ENCODE peak calls at places on chromosomes 3 and 15, in six cellular contexts. A is mesenchymal stem cell; K is anterior cingulate cortex; F is EL; E is endothelial cell of umbilical vein; W is activated naive CD4-positive, alpha-beta T cell. I is an unnamed sample.

GRCh38 chr15:40999190-40999589 is 45.9 kb downstream of the CHAC1 start:
- DNase-seq in K (no peak), W (no peak), E (no peak), A (peak), F (peak), I (no peak)

GRCh38 chr15:85730001-85730820 is 64.5 kb downstream of the KLHL25 start:
- DNase-seq in K (no peak), F (peak), W (no peak), A (peak), E (peak), I (no peak)

GRCh38 chr15:26083457-26084350 is 220.6 kb upstream of the ATP10A start:
- DNase-seq in E (no peak), F (peak), A (no peak), W (no peak), K (no peak), I (no peak)

GRCh38 chr3:129013491-129013891 is 12.4 kb downstream of the EFCC1 start:
- DNase-seq in K (no peak), A (no peak), E (no peak), W (no peak), F (peak), I (no peak)

GRCh38 chr15:99320374-99321215 is 69.3 kb downstream of the LRRC28 start:
- DNase-seq in E (no peak), K (no peak), A (no peak), F (no peak), W (no peak), I (no peak)

GRCh38 chr15:35068861-35069260 is 16.2 kb downstream of the NANOGP8 start:
- DNase-seq in A (no peak), E (no peak), K (no peak), W (no peak), F (no peak), I (no peak)

GRCh38 chr15:42727740-42728355 is 9.1 kb downstream of the CDAN1 start:
- DNase-seq in W (no peak), E (no peak), K (no peak), F (no peak), A (no peak), I (no peak)

GRCh38 chr3:122365073-122365472 is 18.0 kb downstream of the MIX23 start:
- DNase-seq in K (no peak), A (no peak), W (no peak), E (no peak), F (no peak), I (no peak)

GRCh38 chr3:98980915-98981596 is 79.6 kb upstream of the DCBLD2 start:
- DNase-seq in E (peak), A (peak), F (peak), W (no peak), K (no peak), I (no peak)

GRCh38 chr15:31398677-31399260 is 72.1 kb downstream of the KLF13 start:
- DNase-seq in E (no peak), A (no peak), W (no peak), K (no peak), F (no peak), I (no peak)

GRCh38 chr15:64865998-64866520 is 24.3 kb downstream of the PLEKHO2 start:
- DNase-seq in A (peak), W (no peak), K (peak), F (peak), E (no peak), I (peak)

GRCh38 chr3:143648708-143649107 is 199.6 kb downstream of the SLC9A9 start:
- DNase-seq in E (no peak), W (no peak), K (no peak), F (no peak), A (no peak), I (no peak)

GRCh38 chr3:43053291-43053690 is 52.6 kb downstream of the POMGNT2 start:
- DNase-seq in E (no peak), F (no peak), W (no peak), A (no peak), K (no peak), I (no peak)

GRCh38 chr15:100717596-100717995 is 115.2 kb downstream of the ASB7 start:
- DNase-seq in F (no peak), K (no peak), A (no peak), E (no peak), W (no peak), I (no peak)

GRCh38 chr3:57959407-57960173 is 48.6 kb upstream of the FLNB start:
- DNase-seq in E (peak), W (no peak), A (no peak), K (no peak), F (no peak), I (no peak)

GRCh38 chr15:95825672-95826387 is 504.7 kb upstream of the NR2F2 start:
- DNase-seq in W (no peak), F (no peak), K (no peak), E (no peak), A (no peak), I (no peak)

GRCh38 chr3:26625187-26625586 is 2.6 kb downstream of the LRRC3B start:
- DNase-seq in E (no peak), F (no peak), A (no peak), W (no peak), K (no peak), I (no peak)

GRCh38 chr3:144770813-144771400 is 799.3 kb downstream of the DIPK2A start:
- DNase-seq in W (no peak), K (no peak), F (peak), A (peak), E (peak), I (no peak)

GRCh38 chr15:95603802-95604201 is 726.7 kb upstream of the NR2F2 start:
- DNase-seq in E (peak), A (no peak), F (no peak), K (no peak), W (no peak), I (no peak)

GRCh38 chr15:64985382-64986033 is 4.2 kb downstream of the SPG21 start:
- DNase-seq in F (peak), E (peak), A (peak), K (no peak), W (no peak), I (no peak)

GRCh38 chr3:152335273-152335672 is 66.5 kb downstream of the MBNL1 start:
- DNase-seq in E (no peak), W (no peak), F (no peak), A (no peak), K (no peak), I (no peak)

GRCh38 chr15:60362318-60363023 is 35.3 kb downstream of the ANXA2 start:
- DNase-seq in K (no peak), W (no peak), E (no peak), A (peak), F (peak), I (no peak)

GRCh38 chr3:129651316-129652202 is 45.1 kb upstream of the PLXND1 start:
- DNase-seq in K (peak), A (peak), E (peak), W (no peak), F (peak), I (peak)

GRCh38 chr3:1908651-1909445 is 189.8 kb upstream of the CNTN4 start:
- DNase-seq in F (no peak), W (no peak), K (no peak), E (no peak), A (no peak), I (no peak)

GRCh38 chr3:10774825-10775224 is 41.2 kb upstream of the SLC6A11 start:
- DNase-seq in F (no peak), W (no peak), A (no peak), E (no peak), K (no peak), I (no peak)

GRCh38 chr15:55710286-55710685 is 32.7 kb downstream of the PRTG start:
- DNase-seq in E (no peak), A (no peak), W (no peak), F (peak), K (no peak), I (no peak)

GRCh38 chr3:74789111-74789510 is 174.7 kb upstream of the CNTN3 start:
- DNase-seq in E (no peak), A (no peak), W (no peak), F (peak), K (no peak), I (no peak)

GRCh38 chr3:123723527-123724168 is 138.8 kb upstream of the HACD2 start:
- DNase-seq in F (peak), W (no peak), A (peak), E (peak), K (peak), I (peak)

GRCh38 chr3:108437439-108437838 is 73.0 kb downstream of the MYH15 start:
- DNase-seq in W (no peak), A (no peak), E (no peak), K (no peak), F (no peak), I (no peak)

GRCh38 chr3:181292984-181293383 is 303.4 kb upstream of the DNAJC19 start:
- DNase-seq in W (no peak), F (no peak), A (peak), K (no peak), E (peak), I (no peak)

GRCh38 chr3:88810455-88810854 is 297.0 kb upstream of the EPHA3 start:
- DNase-seq in K (no peak), E (no peak), F (peak), A (peak), W (no peak), I (no peak)

GRCh38 chr15:58410353-58410752 is 21.4 kb upstream of the LIPC start:
- DNase-seq in A (no peak), E (peak), W (no peak), F (no peak), K (no peak), I (no peak)

GRCh38 chr3:189038773-189039720 is 132.7 kb upstream of the TPRG1 start:
- DNase-seq in A (no peak), F (no peak), E (no peak), W (no peak), K (no peak), I (no peak)

GRCh38 chr3:49930922-49931321 is 1.3 kb upstream of the MON1A start:
- DNase-seq in W (no peak), K (no peak), E (no peak), A (no peak), F (peak), I (no peak)

GRCh38 chr15:49876401-49877038 is 242.5 kb downstream of the ATP8B4 start:
- DNase-seq in F (no peak), K (no peak), W (no peak), A (no peak), E (no peak), I (no peak)